ENCODE peak calls at places on chromosomes 3 and 15, in eight cellular contexts. T is CD8-positive, alpha-beta memory T cell; D is endothelial cell of umbilical vein; F is fibroblast of pulmonary artery; E is brain microvascular endothelial cell; C is aorta; W is Peyer's patch; O is CD8-positive, alpha-beta T cell. B is an unnamed sample.
A peak's percentile ranks its signal among the peaks of the same experiment; 100 is the strongest.

GRCh38 chr3:45498532-45498931 is 96.0 kb upstream of the LIMD1 start:
- DNase-seq in T (no peak), D (no peak), F (no peak), E (no peak), C (no peak), W (no peak), O (no peak), B (no peak)

GRCh38 chr3:159196316-159196715 is 394.5 kb downstream of the MFSD1 start:
- DNase-seq in T (no peak), D (no peak), F (no peak), E (no peak), C (no peak), W (no peak), O (no peak), B (no peak)

GRCh38 chr15:23038741-23039150 is 623 bp downstream of the TUBGCP5 start:
- DNase-seq in T (no peak), D (peak; percentile 54), F (peak; percentile 64), E (peak; percentile 29), C (no peak), W (no peak), O (no peak), B (no peak)

GRCh38 chr3:129240436-129240835 is 9.0 kb upstream of the COPG1 start:
- DNase-seq in T (no peak), D (no peak), F (no peak), E (no peak), C (no peak), W (no peak), O (no peak), B (no peak)

GRCh38 chr3:126454799-126455198 is 20.9 kb downstream of the ZXDC start:
- DNase-seq in T (no peak), D (no peak), F (no peak), E (no peak), C (no peak), W (no peak), O (no peak), B (no peak)

GRCh38 chr3:32255345-32255744 is 16.9 kb downstream of the CMTM8 start:
- DNase-seq in T (no peak), D (no peak), F (no peak), E (no peak), C (no peak), W (no peak), O (no peak), B (no peak)

GRCh38 chr3:14989943-14990753 is 42.8 kb downstream of the NR2C2 start:
- DNase-seq in T (no peak), D (peak; percentile 43), F (peak; percentile 27), E (peak; percentile 66), C (no peak), W (no peak), O (no peak), B (peak; percentile 57)

GRCh38 chr3:119342176-119342575 is 48.0 kb downstream of the ARHGAP31 start:
- DNase-seq in T (no peak), D (no peak), F (no peak), E (no peak), C (no peak), W (no peak), O (no peak), B (no peak)

GRCh38 chr3:96466441-96466840 is 348.0 kb upstream of the EPHA6 start:
- DNase-seq in T (no peak), D (no peak), F (no peak), E (no peak), C (no peak), W (no peak), O (no peak), B (no peak)

GRCh38 chr3:155442066-155442465 is 148.6 kb upstream of the STRIT1 start:
- DNase-seq in T (no peak), D (no peak), F (no peak), E (no peak), C (no peak), W (no peak), O (no peak), B (no peak)

GRCh38 chr15:57220220-57220619 is 156.1 kb upstream of the CGNL1 start:
- DNase-seq in T (no peak), D (peak; percentile 44), F (peak; percentile 64), E (peak; percentile 18), C (no peak), W (no peak), O (no peak), B (no peak)

DNA sequence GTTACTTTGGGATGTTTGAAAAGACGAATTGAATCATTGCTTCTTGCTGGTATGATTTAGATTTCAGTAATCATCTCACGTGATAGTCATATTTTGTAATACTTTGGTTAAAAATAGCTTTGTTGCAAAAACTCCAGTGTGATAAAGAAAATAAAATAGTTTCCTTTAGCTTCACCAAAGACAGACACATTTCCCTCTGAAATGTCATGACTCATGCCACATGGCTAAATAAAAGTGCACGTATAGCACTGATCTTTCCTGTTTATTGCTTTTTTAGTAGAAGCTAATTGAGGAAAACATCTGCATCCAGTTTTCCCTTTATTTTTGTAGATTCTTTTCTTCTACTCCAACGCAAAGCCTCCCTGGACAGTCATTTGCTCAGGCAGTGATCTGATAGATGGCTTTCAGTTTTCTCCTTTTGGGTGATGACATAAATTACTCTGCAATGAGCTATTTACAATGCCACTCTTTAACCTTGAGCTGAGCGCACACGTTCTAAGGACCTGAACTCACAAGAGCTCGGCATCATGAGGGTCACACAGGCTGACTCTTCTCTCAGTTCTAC is 84.9 kb downstream of the ARNT2 start:
- DNase-seq in T (no peak), D (peak; percentile 22), F (peak; percentile 81), E (peak; percentile 57), C (no peak), W (no peak), O (no peak), B (no peak)
- H3K4me3 ChIP-seq in T (no peak overlapping the region), D (no peak overlapping the region), F (no peak overlapping the region), E (no peak overlapping the region), C (no peak overlapping the region), W (no peak overlapping the region), O (no peak overlapping the region), B (no peak overlapping the region)

DNA sequence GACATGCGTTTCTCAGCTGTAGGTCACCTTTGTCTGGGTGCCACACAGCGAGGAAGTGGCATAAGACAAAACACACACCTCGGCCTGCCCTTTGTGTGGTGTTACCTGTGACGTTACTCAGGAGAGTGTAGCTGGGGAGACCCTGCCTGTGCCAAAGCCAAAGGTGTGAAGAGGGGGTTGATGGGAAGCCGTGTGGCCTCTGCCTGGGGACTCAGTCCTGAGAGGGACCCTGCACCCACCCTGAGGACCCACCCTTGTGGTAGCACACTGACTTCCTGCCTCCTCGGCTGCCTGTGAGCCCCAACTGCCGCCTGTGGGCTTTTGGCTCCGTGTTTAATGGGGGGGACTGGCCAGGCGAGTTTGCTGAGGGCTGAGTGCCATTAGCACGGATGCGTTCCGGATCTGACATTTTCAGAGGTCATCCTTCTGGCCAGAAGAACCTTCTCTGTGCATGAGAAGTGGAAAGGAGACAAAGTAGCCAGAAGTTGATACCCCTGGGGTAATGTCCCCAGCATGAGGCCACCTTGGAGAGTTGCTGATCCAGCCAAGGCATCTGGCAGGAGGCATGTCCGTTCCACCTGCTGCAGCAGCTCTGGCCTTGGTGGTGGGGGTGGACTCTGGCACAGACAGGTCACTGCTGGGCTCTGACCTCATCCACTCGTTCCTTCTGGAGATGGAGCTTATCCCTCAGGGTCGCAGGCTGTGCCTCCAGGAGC is 51.8 kb upstream of the FURIN start:
- DNase-seq in T (no peak), D (no peak), F (no peak), E (no peak), C (no peak), W (no peak), O (no peak), B (no peak)
- H3K4me3 ChIP-seq in T (no peak overlapping the region), D (no peak overlapping the region), F (no peak overlapping the region), E (no peak overlapping the region), C (no peak overlapping the region), W (no peak overlapping the region), O (no peak overlapping the region), B (no peak overlapping the region)

GRCh38 chr3:52272831-52273230 is 5.6 kb downstream of the WDR82 start:
- DNase-seq in T (no peak), D (no peak), F (no peak), E (no peak), C (no peak), W (no peak), O (no peak), B (no peak)
- H3K4me3 ChIP-seq in T (peak overlapping the region; percentile 35), D (no peak overlapping the region), F (no peak overlapping the region), E (no peak overlapping the region), C (no peak overlapping the region), W (no peak overlapping the region), O (peak overlapping the region; percentile 1), B (no peak overlapping the region)

GRCh38 chr3:136247855-136248254 is 2.3 kb upstream of the PCCB start:
- DNase-seq in T (no peak), D (no peak), F (no peak), E (no peak), C (no peak), W (no peak), O (no peak), B (no peak)

GRCh38 chr3:136247436-136247835 is 2.7 kb upstream of the PCCB start:
- DNase-seq in T (no peak), D (no peak), F (no peak), E (no peak), C (no peak), W (no peak), O (no peak), B (no peak)

GRCh38 chr3:136249593-136250225 is 431 bp upstream of the PCCB start:
- DNase-seq in T (no peak), D (no peak), F (no peak), E (no peak), C (no peak), W (no peak), O (no peak), B (no peak)

GRCh38 chr3:136250226-136250861 is at the start of gene PCCB:
- DNase-seq in T (peak; percentile 93), D (peak; percentile 96), F (peak; percentile 95), E (peak; percentile 91), C (peak; percentile 98), W (peak; percentile 96), O (peak; percentile 91), B (peak; percentile 99)

DNA sequence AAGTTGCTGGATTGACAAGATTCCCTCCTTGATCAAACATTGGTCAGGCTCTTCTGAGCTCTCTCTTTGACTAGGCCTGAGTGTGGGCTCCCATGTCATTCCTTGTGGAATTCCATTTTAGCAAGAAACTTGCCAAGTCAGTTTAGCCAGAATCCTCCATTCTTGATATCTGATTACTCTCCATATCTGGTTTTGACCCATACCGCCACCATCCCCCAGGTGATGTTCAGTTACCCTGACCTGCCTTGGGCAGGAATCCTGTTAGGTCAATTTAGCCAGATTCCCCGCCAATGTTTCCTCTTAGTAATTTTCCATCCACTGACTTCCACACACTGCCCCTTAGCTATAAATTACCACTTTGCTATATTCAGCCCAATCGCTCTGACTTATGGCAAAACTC is 1.0 kb upstream of the PCCB start:
- DNase-seq in T (no peak), D (no peak), F (no peak), E (no peak), C (no peak), W (no peak), O (no peak), B (no peak)
- H3K4me3 ChIP-seq in T (no peak overlapping the region), D (no peak overlapping the region), F (no peak overlapping the region), E (no peak overlapping the region), C (no peak overlapping the region), W (no peak overlapping the region), O (no peak overlapping the region), B (no peak overlapping the region)